ENCODE peak calls at places on chromosomes 6 and 20, in four cellular contexts. S is activated CD8-positive, alpha-beta memory T cell treated with anti-CD3 and anti-CD28 coated beads, Interleukin-2, amount 50 U/mL, for 4 hours; H is activated CD4-positive, alpha-beta T cell treated with anti-CD3 and anti-CD28 coated beads, Interleukin-2, amount 10 ng/mL, durations not matched to agents 7 days and 5 days; O is B cell. L is an unnamed sample.

GRCh38 chr20:47962286-47962685 is 177.0 kb upstream of the SULF2 start:
- DNase-seq in O (no peak), S (no peak), H (no peak), L (no peak)

GRCh38 chr20:10304474-10305046 is 85.9 kb downstream of the SNAP25 start:
- DNase-seq in O (no peak), S (no peak), H (no peak), L (no peak)

GRCh38 chr20:41086402-41087324 is 50.7 kb upstream of the PLCG1 start:
- DNase-seq in O (no peak), S (no peak), H (no peak), L (peak)

GRCh38 chr6:36019167-36019566 is 5.3 kb downstream of the SLC26A8 start:
- DNase-seq in S (no peak), H (no peak), O (no peak), L (no peak)

GRCh38 chr20:50608750-50609104 is 82.6 kb downstream of the RIPOR3 start:
- DNase-seq in O (no peak), S (no peak), H (no peak), L (no peak)

GRCh38 chr6:14671261-14671681 is 553.7 kb downstream of the CD83 start:
- DNase-seq in S (no peak), H (no peak), O (no peak), L (peak)

GRCh38 chr6:128455959-128456358 is 64.4 kb downstream of the PTPRK start:
- DNase-seq in S (no peak), H (no peak), O (no peak), L (peak)

GRCh38 chr20:63520594-63520938 is at the start of gene PPDPF:
- DNase-seq in H (peak), S (peak), O (peak), L (peak)

GRCh38 chr6:161462148-161462547 is 188.3 kb upstream of the AGPAT4 start:
- DNase-seq in O (no peak), H (no peak), S (no peak), L (no peak)

GRCh38 chr6:169371344-169372144 is 117.9 kb upstream of the THBS2 start:
- DNase-seq in O (no peak), S (no peak), H (no peak), L (peak)

GRCh38 chr6:26230336-26230735 is 134.7 kb upstream of the BTN3A2 start:
- DNase-seq in H (no peak), S (no peak), O (no peak), L (peak)

GRCh38 chr6:46612645-46613044 is 40.0 kb downstream of the CYP39A1 start:
- DNase-seq in S (no peak), H (no peak), O (no peak), L (no peak)

GRCh38 chr6:132354517-132355167 is 46.6 kb downstream of the MOXD1 start:
- DNase-seq in O (peak), S (peak), H (peak), L (peak)

GRCh38 chr6:170023620-170024521 is 267.0 kb downstream of the DLL1 start:
- DNase-seq in H (no peak), O (no peak), S (no peak), L (no peak)

GRCh38 chr6:158194487-158195280 is 26.5 kb downstream of the GTF2H5 start:
- DNase-seq in O (no peak), H (no peak), S (no peak), L (no peak)

GRCh38 chr6:133337312-133337711 is 96.2 kb downstream of the EYA4 start:
- DNase-seq in O (no peak), H (no peak), S (no peak), L (peak)

GRCh38 chr6:160523223-160523622 is 140.9 kb downstream of the LPA start:
- DNase-seq in O (no peak), S (no peak), H (no peak), L (no peak)

GRCh38 chr6:109449064-109449788 is 6.3 kb downstream of the MICAL1 start:
- DNase-seq in H (no peak), S (no peak), O (peak), L (no peak)

GRCh38 chr6:36545767-36546663 is 1.3 kb downstream of the STK38 start:
- DNase-seq in H (peak), S (no peak), O (peak), L (peak)

GRCh38 chr6:24228681-24229255 is 102.8 kb downstream of the NRSN1 start:
- DNase-seq in S (no peak), O (no peak), H (no peak), L (peak)

GRCh38 chr20:62648318-62648995 is 6.2 kb downstream of the SLCO4A1 start:
- DNase-seq in S (no peak), H (no peak), O (no peak), L (no peak)

GRCh38 chr6:134316733-134317431 is 1.0 kb downstream of the SGK1 start:
- DNase-seq in H (no peak), O (no peak), S (no peak), L (no peak)

GRCh38 chr6:13787146-13787545 is 27.2 kb downstream of the MCUR1 start:
- DNase-seq in S (no peak), H (no peak), O (no peak), L (peak)

GRCh38 chr6:18307006-18307405 is 42.7 kb upstream of the DEK start:
- DNase-seq in O (no peak), S (no peak), H (no peak), L (peak)

GRCh38 chr6:87706187-87706966 is 4.3 kb upstream of the AKIRIN2 start:
- DNase-seq in O (no peak), H (no peak), S (no peak), L (peak)

GRCh38 chr6:44556046-44556445 is 168.5 kb downstream of the CDC5L start:
- DNase-seq in H (no peak), S (no peak), O (no peak), L (no peak)

GRCh38 chr20:25353754-25354705 is 36.6 kb downstream of the ABHD12 start:
- DNase-seq in H (no peak), S (no peak), O (no peak), L (no peak)

L was measured in amniotic epithelial cell.